ENCODE peak calls at places on chromosomes 3 and 15, in eight cellular contexts. One of them, this sample, is unnamed.

GRCh38 chr3:106963446-106963845 is 413.8 kb upstream of the CCDC54 start:
- DNase-seq in AG09309: peak; percentile 17
- DNase-seq in fibroblast of mammary gland: peak; percentile 33
- DNase-seq in mammary epithelial cell: no peak
- DNase-seq in HFF-Myc: no peak
- DNase-seq in psoas muscle: no peak
- DNase-seq in heart right ventricle: no peak
- DNase-seq in aorta: no peak
- DNase-seq in this sample: no peak

GRCh38 chr3:4478226-4478625 is 11.2 kb upstream of the SUMF1 start:
- DNase-seq in fibroblast of mammary gland: no peak
- DNase-seq in mammary epithelial cell: no peak
- DNase-seq in aorta: no peak
- DNase-seq in HFF-Myc: no peak
- DNase-seq in psoas muscle: no peak
- DNase-seq in heart right ventricle: no peak
- DNase-seq in AG09309: no peak
- DNase-seq in this sample: no peak

GRCh38 chr3:117628896-117629295 is 919.3 kb downstream of the TUSC7 start:
- DNase-seq in fibroblast of mammary gland: peak; percentile 85
- DNase-seq in psoas muscle: no peak
- DNase-seq in mammary epithelial cell: no peak
- DNase-seq in HFF-Myc: peak; percentile 89
- DNase-seq in heart right ventricle: peak; percentile 19
- DNase-seq in AG09309: no peak
- DNase-seq in aorta: peak; percentile 40
- DNase-seq in this sample: peak; percentile 19

GRCh38 chr3:141366285-141367037 is 1.8 kb upstream of the ZBTB38 start:
- DNase-seq in psoas muscle: peak; percentile 46
- DNase-seq in AG09309: peak; percentile 90
- DNase-seq in heart right ventricle: peak; percentile 30
- DNase-seq in aorta: peak; percentile 44
- DNase-seq in fibroblast of mammary gland: peak; percentile 98
- DNase-seq in HFF-Myc: peak; percentile 96
- DNase-seq in mammary epithelial cell: peak; percentile 87
- DNase-seq in this sample: peak; percentile 34

GRCh38 chr15:75036269-75036668 is 12.9 kb downstream of the PPCDC start:
- DNase-seq in HFF-Myc: no peak
- DNase-seq in heart right ventricle: no peak
- DNase-seq in AG09309: no peak
- DNase-seq in aorta: no peak
- DNase-seq in mammary epithelial cell: peak; percentile 74
- DNase-seq in fibroblast of mammary gland: peak; percentile 70
- DNase-seq in psoas muscle: no peak
- DNase-seq in this sample: no peak

GRCh38 chr15:77974098-77974414 is 103.5 kb downstream of the TBC1D2B start:
- DNase-seq in AG09309: no peak
- DNase-seq in psoas muscle: peak; percentile 76
- DNase-seq in HFF-Myc: peak; percentile 6
- DNase-seq in mammary epithelial cell: no peak
- DNase-seq in aorta: peak; percentile 78
- DNase-seq in fibroblast of mammary gland: peak; percentile 50
- DNase-seq in heart right ventricle: peak; percentile 64
- DNase-seq in this sample: no peak

GRCh38 chr3:150830094-150830681 is 67.2 kb upstream of the SIAH2 start:
- DNase-seq in fibroblast of mammary gland: no peak
- DNase-seq in HFF-Myc: peak; percentile 1
- DNase-seq in AG09309: no peak
- DNase-seq in aorta: no peak
- DNase-seq in psoas muscle: no peak
- DNase-seq in mammary epithelial cell: no peak
- DNase-seq in heart right ventricle: no peak
- DNase-seq in this sample: no peak

GRCh38 chr15:74193305-74193718 is 9.3 kb downstream of the STRA6 start:
- DNase-seq in heart right ventricle: no peak
- DNase-seq in aorta: no peak
- DNase-seq in psoas muscle: no peak
- DNase-seq in HFF-Myc: no peak
- DNase-seq in fibroblast of mammary gland: peak; percentile 93
- DNase-seq in AG09309: peak; percentile 87
- DNase-seq in mammary epithelial cell: peak; percentile 98
- DNase-seq in this sample: no peak

GRCh38 chr3:127452321-127452821 is 138.2 kb downstream of the TPRA1 start:
- DNase-seq in AG09309: no peak
- DNase-seq in heart right ventricle: no peak
- DNase-seq in aorta: no peak
- DNase-seq in mammary epithelial cell: no peak
- DNase-seq in HFF-Myc: no peak
- DNase-seq in psoas muscle: no peak
- DNase-seq in fibroblast of mammary gland: no peak
- DNase-seq in this sample: no peak

GRCh38 chr3:166986000-166986399 is 394.1 kb downstream of the ZBBX start:
- DNase-seq in AG09309: no peak
- DNase-seq in HFF-Myc: no peak
- DNase-seq in heart right ventricle: no peak
- DNase-seq in mammary epithelial cell: no peak
- DNase-seq in psoas muscle: no peak
- DNase-seq in fibroblast of mammary gland: no peak
- DNase-seq in aorta: no peak
- DNase-seq in this sample: no peak

GRCh38 chr15:55357774-55358173 is 38.8 kb downstream of the PIGB start:
- DNase-seq in heart right ventricle: no peak
- DNase-seq in fibroblast of mammary gland: peak; percentile 78
- DNase-seq in mammary epithelial cell: peak; percentile 35
- DNase-seq in aorta: no peak
- DNase-seq in HFF-Myc: peak; percentile 17
- DNase-seq in psoas muscle: no peak
- DNase-seq in AG09309: peak; percentile 20
- DNase-seq in this sample: no peak

DNA sequence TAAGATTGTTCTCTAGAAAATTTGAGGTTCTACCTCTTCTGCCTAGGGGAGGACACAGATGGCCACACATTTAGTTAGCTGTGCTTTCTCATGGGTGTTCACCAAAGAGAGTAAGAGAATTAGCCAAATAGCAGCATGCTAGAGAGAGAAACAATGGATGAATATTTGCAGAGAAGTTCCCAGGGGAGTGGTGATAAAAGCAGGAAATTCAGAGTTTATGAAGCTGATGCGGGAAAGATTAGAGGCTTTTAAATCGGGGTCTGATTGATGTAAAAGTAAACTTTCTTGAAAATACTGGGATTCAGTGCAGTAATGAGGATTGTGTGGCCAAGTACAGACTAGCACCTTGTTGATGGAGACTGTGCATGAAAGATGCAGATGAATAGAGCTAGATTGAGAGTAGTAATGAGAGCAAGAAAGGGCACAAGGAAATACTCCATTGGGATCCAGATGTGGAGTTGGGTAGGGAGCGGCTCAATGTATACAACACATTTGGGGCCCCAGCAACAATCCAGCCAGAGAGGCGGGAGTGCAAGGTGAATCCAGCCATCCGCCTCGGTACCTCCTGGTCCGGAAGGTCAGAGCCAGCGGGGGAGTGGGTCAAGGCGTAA is 8.8 kb downstream of the ISL2 start:
- DNase-seq in aorta: no peak
- DNase-seq in fibroblast of mammary gland: no peak
- DNase-seq in HFF-Myc: no peak
- DNase-seq in mammary epithelial cell: no peak
- DNase-seq in heart right ventricle: no peak
- DNase-seq in AG09309: no peak
- DNase-seq in psoas muscle: no peak
- DNase-seq in this sample: no peak
- H3K4me3 ChIP-seq in aorta: no peak overlapping the region
- H3K4me3 ChIP-seq in fibroblast of mammary gland: no peak overlapping the region
- H3K4me3 ChIP-seq in HFF-Myc: peak overlapping the region; percentile 53
- H3K4me3 ChIP-seq in mammary epithelial cell: no peak overlapping the region
- H3K4me3 ChIP-seq in heart right ventricle: no peak overlapping the region
- H3K4me3 ChIP-seq in AG09309: no peak overlapping the region
- H3K4me3 ChIP-seq in psoas muscle: no peak overlapping the region
- H3K4me3 ChIP-seq in this sample: no peak overlapping the region

DNA sequence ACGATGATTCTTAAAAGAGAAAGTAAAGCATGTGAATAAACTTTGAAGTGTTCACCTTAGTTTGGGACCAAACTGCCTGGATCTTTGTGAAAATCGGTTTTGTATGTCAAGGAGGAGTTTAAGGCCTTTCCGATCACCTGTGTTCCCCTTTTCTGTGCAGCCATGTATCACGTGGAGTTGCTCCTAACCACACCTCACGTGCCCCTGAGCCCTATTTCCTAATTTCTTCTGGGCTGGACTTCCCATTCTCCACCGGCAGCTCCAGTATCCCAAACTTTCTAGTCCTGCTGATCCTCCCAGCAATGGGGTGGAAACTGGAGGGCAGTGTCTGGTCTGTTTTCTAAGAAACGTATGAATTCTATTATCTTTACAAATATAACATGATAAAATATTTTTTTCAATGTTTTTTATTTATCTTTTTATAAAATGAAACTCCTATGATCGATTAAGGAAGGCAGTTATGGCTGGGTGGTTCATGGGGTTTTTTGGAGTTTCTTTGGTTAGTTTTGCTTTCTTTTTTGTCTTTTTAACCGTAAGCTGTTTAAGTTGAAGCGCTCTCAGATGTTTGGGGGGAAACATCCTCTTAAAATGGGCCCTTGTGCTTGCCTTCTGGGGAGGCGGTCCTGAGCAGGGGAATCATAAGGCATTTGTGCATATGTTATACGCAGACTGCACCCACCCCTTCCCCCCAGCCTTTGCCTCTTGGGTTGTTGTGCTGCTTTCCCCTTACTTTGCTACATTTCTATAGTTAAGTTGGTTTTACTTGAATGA is 43.6 kb upstream of the WWTR1 start:
- DNase-seq in AG09309: no peak
- DNase-seq in mammary epithelial cell: no peak
- DNase-seq in aorta: no peak
- DNase-seq in HFF-Myc: no peak
- DNase-seq in heart right ventricle: no peak
- DNase-seq in fibroblast of mammary gland: no peak
- DNase-seq in psoas muscle: no peak
- DNase-seq in this sample: no peak
- H3K4me3 ChIP-seq in AG09309: peak overlapping the region; percentile 4
- H3K4me3 ChIP-seq in mammary epithelial cell: no peak overlapping the region
- H3K4me3 ChIP-seq in aorta: no peak overlapping the region
- H3K4me3 ChIP-seq in HFF-Myc: no peak overlapping the region
- H3K4me3 ChIP-seq in heart right ventricle: no peak overlapping the region
- H3K4me3 ChIP-seq in fibroblast of mammary gland: no peak overlapping the region
- H3K4me3 ChIP-seq in psoas muscle: no peak overlapping the region
- H3K4me3 ChIP-seq in this sample: no peak overlapping the region

GRCh38 chr15:81284256-81285031 is 39.5 kb downstream of the STARD5 start:
- DNase-seq in AG09309: no peak
- DNase-seq in psoas muscle: no peak
- DNase-seq in fibroblast of mammary gland: no peak
- DNase-seq in HFF-Myc: no peak
- DNase-seq in heart right ventricle: no peak
- DNase-seq in aorta: no peak
- DNase-seq in mammary epithelial cell: no peak
- DNase-seq in this sample: no peak
- H3K4me3 ChIP-seq in AG09309: no peak overlapping the region
- H3K4me3 ChIP-seq in psoas muscle: no peak overlapping the region
- H3K4me3 ChIP-seq in fibroblast of mammary gland: no peak overlapping the region
- H3K4me3 ChIP-seq in HFF-Myc: no peak overlapping the region
- H3K4me3 ChIP-seq in heart right ventricle: no peak overlapping the region
- H3K4me3 ChIP-seq in aorta: no peak overlapping the region
- H3K4me3 ChIP-seq in mammary epithelial cell: no peak overlapping the region
- H3K4me3 ChIP-seq in this sample: no peak overlapping the region

DNA sequence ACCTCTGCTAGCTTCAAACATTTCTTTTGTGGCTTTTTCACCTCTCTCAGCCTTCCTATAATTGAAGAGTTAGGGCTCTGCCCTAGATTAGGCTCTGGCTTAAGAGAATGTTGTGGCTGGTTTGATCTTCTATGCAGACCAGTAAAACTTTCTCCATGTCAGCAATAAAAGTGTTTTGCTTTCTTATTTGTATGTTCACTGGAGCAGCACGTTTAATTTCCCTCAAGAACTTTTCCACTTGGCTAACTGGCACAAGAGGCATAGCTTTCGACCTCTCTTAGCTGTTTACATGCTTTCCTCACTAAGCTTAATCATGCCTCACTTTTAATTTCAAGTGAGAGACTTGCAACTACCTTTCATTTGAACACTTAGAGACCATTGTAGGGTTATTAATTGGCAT is 964.7 kb downstream of the ROBO2 start:
- DNase-seq in psoas muscle: no peak
- DNase-seq in heart right ventricle: no peak
- DNase-seq in HFF-Myc: no peak
- DNase-seq in aorta: no peak
- DNase-seq in fibroblast of mammary gland: no peak
- DNase-seq in mammary epithelial cell: no peak
- DNase-seq in AG09309: no peak
- DNase-seq in this sample: no peak
- H3K4me3 ChIP-seq in psoas muscle: no peak overlapping the region
- H3K4me3 ChIP-seq in heart right ventricle: no peak overlapping the region
- H3K4me3 ChIP-seq in HFF-Myc: no peak overlapping the region
- H3K4me3 ChIP-seq in aorta: no peak overlapping the region
- H3K4me3 ChIP-seq in fibroblast of mammary gland: no peak overlapping the region
- H3K4me3 ChIP-seq in mammary epithelial cell: no peak overlapping the region
- H3K4me3 ChIP-seq in AG09309: no peak overlapping the region
- H3K4me3 ChIP-seq in this sample: no peak overlapping the region

GRCh38 chr3:40185029-40185695 is 124.3 kb upstream of the EIF1B start:
- DNase-seq in psoas muscle: no peak
- DNase-seq in aorta: no peak
- DNase-seq in mammary epithelial cell: no peak
- DNase-seq in heart right ventricle: no peak
- DNase-seq in AG09309: no peak
- DNase-seq in HFF-Myc: no peak
- DNase-seq in fibroblast of mammary gland: no peak
- DNase-seq in this sample: no peak
- H3K4me3 ChIP-seq in psoas muscle: no peak overlapping the region
- H3K4me3 ChIP-seq in aorta: no peak overlapping the region
- H3K4me3 ChIP-seq in mammary epithelial cell: no peak overlapping the region
- H3K4me3 ChIP-seq in heart right ventricle: no peak overlapping the region
- H3K4me3 ChIP-seq in AG09309: no peak overlapping the region
- H3K4me3 ChIP-seq in HFF-Myc: no peak overlapping the region
- H3K4me3 ChIP-seq in fibroblast of mammary gland: no peak overlapping the region
- H3K4me3 ChIP-seq in this sample: no peak overlapping the region

This sample was measured in uterus.